ENCODE peak calls at places on chromosome 7, in ten cellular contexts. One of them, this sample, is unnamed.

GRCh38 chr7:47227762-47228177 is 354.1 kb downstream of the TNS3 start:
- DNase-seq in Calu3: no peak
- DNase-seq in cardiac fibroblast: peak
- DNase-seq in H9: no peak
- DNase-seq in WTC11: no peak
- DNase-seq in fibroblast of pulmonary artery: peak
- DNase-seq in neural crest cell: no peak
- DNase-seq in osteocyte: peak
- DNase-seq in GM12865: peak
- DNase-seq in suprapubic skin: no peak
- DNase-seq in this sample: no peak

GRCh38 chr7:120819861-120820260 is 38.1 kb downstream of the TSPAN12 start:
- DNase-seq in Calu3: no peak
- DNase-seq in cardiac fibroblast: no peak
- DNase-seq in H9: no peak
- DNase-seq in WTC11: no peak
- DNase-seq in fibroblast of pulmonary artery: no peak
- DNase-seq in neural crest cell: no peak
- DNase-seq in osteocyte: no peak
- DNase-seq in GM12865: peak
- DNase-seq in suprapubic skin: no peak
- DNase-seq in this sample: no peak

GRCh38 chr7:111400088-111400487 is 162.2 kb downstream of the IMMP2L start:
- DNase-seq in Calu3: no peak
- DNase-seq in cardiac fibroblast: no peak
- DNase-seq in H9: no peak
- DNase-seq in WTC11: no peak
- DNase-seq in fibroblast of pulmonary artery: no peak
- DNase-seq in neural crest cell: no peak
- DNase-seq in osteocyte: no peak
- DNase-seq in GM12865: no peak
- DNase-seq in suprapubic skin: no peak
- DNase-seq in this sample: no peak

GRCh38 chr7:69577221-69577620 is 21.1 kb upstream of the AUTS2 start:
- DNase-seq in Calu3: no peak
- DNase-seq in cardiac fibroblast: peak
- DNase-seq in H9: no peak
- DNase-seq in WTC11: no peak
- DNase-seq in fibroblast of pulmonary artery: peak
- DNase-seq in neural crest cell: no peak
- DNase-seq in osteocyte: no peak
- DNase-seq in GM12865: peak
- DNase-seq in suprapubic skin: no peak
- DNase-seq in this sample: no peak

GRCh38 chr7:110522751-110523200 is 568.2 kb upstream of the LRRN3 start:
- DNase-seq in Calu3: peak
- DNase-seq in cardiac fibroblast: no peak
- DNase-seq in H9: no peak
- DNase-seq in WTC11: no peak
- DNase-seq in fibroblast of pulmonary artery: no peak
- DNase-seq in neural crest cell: no peak
- DNase-seq in osteocyte: no peak
- DNase-seq in GM12865: no peak
- DNase-seq in suprapubic skin: no peak
- DNase-seq in this sample: no peak

GRCh38 chr7:55130554-55131198 is 111.9 kb downstream of the EGFR start:
- DNase-seq in Calu3: no peak
- DNase-seq in cardiac fibroblast: peak
- DNase-seq in H9: no peak
- DNase-seq in WTC11: no peak
- DNase-seq in fibroblast of pulmonary artery: peak
- DNase-seq in neural crest cell: peak
- DNase-seq in osteocyte: no peak
- DNase-seq in GM12865: no peak
- DNase-seq in suprapubic skin: peak
- DNase-seq in this sample: no peak

GRCh38 chr7:42385912-42386311 is 148.9 kb upstream of the GLI3 start:
- DNase-seq in Calu3: no peak
- DNase-seq in cardiac fibroblast: no peak
- DNase-seq in H9: no peak
- DNase-seq in WTC11: no peak
- DNase-seq in fibroblast of pulmonary artery: peak
- DNase-seq in neural crest cell: no peak
- DNase-seq in osteocyte: no peak
- DNase-seq in GM12865: no peak
- DNase-seq in suprapubic skin: no peak
- DNase-seq in this sample: no peak

GRCh38 chr7:128672927-128673517 is 930 bp downstream of the GARIN1A start:
- DNase-seq in Calu3: no peak
- DNase-seq in cardiac fibroblast: peak
- DNase-seq in H9: peak
- DNase-seq in WTC11: peak
- DNase-seq in fibroblast of pulmonary artery: peak
- DNase-seq in neural crest cell: peak
- DNase-seq in osteocyte: no peak
- DNase-seq in GM12865: peak
- DNase-seq in suprapubic skin: no peak
- DNase-seq in this sample: no peak

GRCh38 chr7:37920619-37921339 is at the start of gene EPDR1:
- DNase-seq in Calu3: peak
- DNase-seq in cardiac fibroblast: no peak
- DNase-seq in H9: peak
- DNase-seq in WTC11: peak
- DNase-seq in fibroblast of pulmonary artery: no peak
- DNase-seq in neural crest cell: peak
- DNase-seq in osteocyte: peak
- DNase-seq in GM12865: peak
- DNase-seq in suprapubic skin: peak
- DNase-seq in this sample: peak
- TF ChIP-seq CTCF in Calu3: peak
- TF ChIP-seq CTCF in cardiac fibroblast: no peak
- TF ChIP-seq CTCF in H9: peak
- TF ChIP-seq CTCF in WTC11: no peak
- TF ChIP-seq CTCF in fibroblast of pulmonary artery: peak
- TF ChIP-seq CTCF in neural crest cell: peak
- TF ChIP-seq CTCF in osteocyte: no peak
- TF ChIP-seq CTCF in GM12865: peak
- TF ChIP-seq CTCF in suprapubic skin: no peak
- TF ChIP-seq CTCF in this sample: peak

GRCh38 chr7:131908719-131909118 is 352.3 kb upstream of the PODXL start:
- DNase-seq in Calu3: no peak
- DNase-seq in cardiac fibroblast: no peak
- DNase-seq in H9: no peak
- DNase-seq in WTC11: no peak
- DNase-seq in fibroblast of pulmonary artery: no peak
- DNase-seq in neural crest cell: no peak
- DNase-seq in osteocyte: peak
- DNase-seq in GM12865: no peak
- DNase-seq in suprapubic skin: no peak
- DNase-seq in this sample: no peak

GRCh38 chr7:131904750-131905327 is 348.4 kb upstream of the PODXL start:
- DNase-seq in Calu3: no peak
- DNase-seq in cardiac fibroblast: no peak
- DNase-seq in H9: no peak
- DNase-seq in WTC11: no peak
- DNase-seq in fibroblast of pulmonary artery: no peak
- DNase-seq in neural crest cell: no peak
- DNase-seq in osteocyte: no peak
- DNase-seq in GM12865: no peak
- DNase-seq in suprapubic skin: no peak
- DNase-seq in this sample: no peak

GRCh38 chr7:131911112-131911511 is 354.7 kb upstream of the PODXL start:
- DNase-seq in Calu3: no peak
- DNase-seq in cardiac fibroblast: no peak
- DNase-seq in H9: no peak
- DNase-seq in WTC11: no peak
- DNase-seq in fibroblast of pulmonary artery: no peak
- DNase-seq in neural crest cell: no peak
- DNase-seq in osteocyte: no peak
- DNase-seq in GM12865: no peak
- DNase-seq in suprapubic skin: no peak
- DNase-seq in this sample: no peak

GRCh38 chr7:131905574-131905973 is 349.1 kb upstream of the PODXL start:
- DNase-seq in Calu3: no peak
- DNase-seq in cardiac fibroblast: no peak
- DNase-seq in H9: no peak
- DNase-seq in WTC11: no peak
- DNase-seq in fibroblast of pulmonary artery: no peak
- DNase-seq in neural crest cell: no peak
- DNase-seq in osteocyte: no peak
- DNase-seq in GM12865: no peak
- DNase-seq in suprapubic skin: no peak
- DNase-seq in this sample: no peak

DNA sequence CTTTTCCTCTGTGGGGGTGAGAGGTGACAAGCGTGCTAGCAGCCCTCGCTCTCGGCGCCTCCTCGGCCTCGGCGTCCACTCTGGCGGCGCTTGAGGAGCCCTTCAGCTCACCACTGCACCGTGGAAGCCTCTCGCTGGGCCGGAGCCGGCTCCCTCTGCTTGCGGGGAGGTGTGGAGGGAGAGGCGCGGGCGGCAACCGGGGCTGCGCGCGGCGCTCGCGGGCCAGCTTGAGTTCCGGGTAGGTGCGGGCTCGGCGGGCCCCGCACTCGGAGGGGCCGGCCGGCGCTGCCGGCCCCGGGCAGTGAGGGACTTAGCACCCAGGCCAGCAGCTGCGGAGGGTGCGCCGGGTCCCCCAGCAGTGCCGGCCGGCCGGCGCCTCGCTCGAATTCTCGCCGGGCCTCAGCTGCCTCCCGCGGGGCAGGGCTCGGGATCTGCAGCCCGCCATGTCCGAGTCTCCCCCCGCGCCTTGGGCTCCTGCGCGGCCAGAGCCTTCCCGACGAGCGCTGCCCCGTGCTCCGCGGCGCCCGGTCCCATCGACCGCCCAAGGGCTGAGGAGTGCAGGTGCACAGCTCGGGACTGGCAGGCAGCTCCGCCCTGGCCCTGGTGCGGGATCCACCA is 352.8 kb upstream of the PODXL start:
- DNase-seq in Calu3: peak
- DNase-seq in cardiac fibroblast: no peak
- DNase-seq in H9: peak
- DNase-seq in WTC11: peak
- DNase-seq in fibroblast of pulmonary artery: no peak
- DNase-seq in neural crest cell: no peak
- DNase-seq in osteocyte: peak
- DNase-seq in GM12865: no peak
- DNase-seq in suprapubic skin: no peak
- DNase-seq in this sample: no peak
- TF ChIP-seq CTCF in Calu3: no peak
- TF ChIP-seq CTCF in cardiac fibroblast: no peak
- TF ChIP-seq CTCF in H9: no peak
- TF ChIP-seq CTCF in WTC11: no peak
- TF ChIP-seq CTCF in fibroblast of pulmonary artery: no peak
- TF ChIP-seq CTCF in neural crest cell: no peak
- TF ChIP-seq CTCF in osteocyte: no peak
- TF ChIP-seq CTCF in GM12865: no peak
- TF ChIP-seq CTCF in suprapubic skin: no peak
- TF ChIP-seq CTCF in this sample: no peak

GRCh38 chr7:119482209-119482608 is 790.8 kb upstream of the KCND2 start:
- DNase-seq in Calu3: peak
- DNase-seq in cardiac fibroblast: peak
- DNase-seq in H9: peak
- DNase-seq in WTC11: peak
- DNase-seq in fibroblast of pulmonary artery: peak
- DNase-seq in neural crest cell: peak
- DNase-seq in osteocyte: no peak
- DNase-seq in GM12865: peak
- DNase-seq in suprapubic skin: no peak
- DNase-seq in this sample: no peak
- TF ChIP-seq CTCF in Calu3: peak
- TF ChIP-seq CTCF in cardiac fibroblast: peak
- TF ChIP-seq CTCF in H9: peak
- TF ChIP-seq CTCF in WTC11: peak
- TF ChIP-seq CTCF in fibroblast of pulmonary artery: peak
- TF ChIP-seq CTCF in neural crest cell: peak
- TF ChIP-seq CTCF in osteocyte: peak
- TF ChIP-seq CTCF in GM12865: peak
- TF ChIP-seq CTCF in suprapubic skin: no peak
- TF ChIP-seq CTCF in this sample: no peak

GRCh38 chr7:45892407-45893035 is 4.2 kb downstream of the IGFBP1 start:
- DNase-seq in Calu3: no peak
- DNase-seq in cardiac fibroblast: no peak
- DNase-seq in H9: no peak
- DNase-seq in WTC11: no peak
- DNase-seq in fibroblast of pulmonary artery: no peak
- DNase-seq in neural crest cell: no peak
- DNase-seq in osteocyte: no peak
- DNase-seq in GM12865: no peak
- DNase-seq in suprapubic skin: no peak
- DNase-seq in this sample: no peak

GRCh38 chr7:45891462-45892402 is 3.4 kb downstream of the IGFBP1 start:
- DNase-seq in Calu3: no peak
- DNase-seq in cardiac fibroblast: no peak
- DNase-seq in H9: no peak
- DNase-seq in WTC11: no peak
- DNase-seq in fibroblast of pulmonary artery: no peak
- DNase-seq in neural crest cell: no peak
- DNase-seq in osteocyte: no peak
- DNase-seq in GM12865: no peak
- DNase-seq in suprapubic skin: no peak
- DNase-seq in this sample: no peak

GRCh38 chr7:45894665-45895062 is 6.4 kb downstream of the IGFBP1 start:
- DNase-seq in Calu3: no peak
- DNase-seq in cardiac fibroblast: no peak
- DNase-seq in H9: no peak
- DNase-seq in WTC11: no peak
- DNase-seq in fibroblast of pulmonary artery: no peak
- DNase-seq in neural crest cell: no peak
- DNase-seq in osteocyte: no peak
- DNase-seq in GM12865: no peak
- DNase-seq in suprapubic skin: no peak
- DNase-seq in this sample: no peak

GRCh38 chr7:45893996-45894664 is 5.8 kb downstream of the IGFBP1 start:
- DNase-seq in Calu3: no peak
- DNase-seq in cardiac fibroblast: no peak
- DNase-seq in H9: no peak
- DNase-seq in WTC11: no peak
- DNase-seq in fibroblast of pulmonary artery: no peak
- DNase-seq in neural crest cell: no peak
- DNase-seq in osteocyte: no peak
- DNase-seq in GM12865: no peak
- DNase-seq in suprapubic skin: no peak
- DNase-seq in this sample: no peak

DNA sequence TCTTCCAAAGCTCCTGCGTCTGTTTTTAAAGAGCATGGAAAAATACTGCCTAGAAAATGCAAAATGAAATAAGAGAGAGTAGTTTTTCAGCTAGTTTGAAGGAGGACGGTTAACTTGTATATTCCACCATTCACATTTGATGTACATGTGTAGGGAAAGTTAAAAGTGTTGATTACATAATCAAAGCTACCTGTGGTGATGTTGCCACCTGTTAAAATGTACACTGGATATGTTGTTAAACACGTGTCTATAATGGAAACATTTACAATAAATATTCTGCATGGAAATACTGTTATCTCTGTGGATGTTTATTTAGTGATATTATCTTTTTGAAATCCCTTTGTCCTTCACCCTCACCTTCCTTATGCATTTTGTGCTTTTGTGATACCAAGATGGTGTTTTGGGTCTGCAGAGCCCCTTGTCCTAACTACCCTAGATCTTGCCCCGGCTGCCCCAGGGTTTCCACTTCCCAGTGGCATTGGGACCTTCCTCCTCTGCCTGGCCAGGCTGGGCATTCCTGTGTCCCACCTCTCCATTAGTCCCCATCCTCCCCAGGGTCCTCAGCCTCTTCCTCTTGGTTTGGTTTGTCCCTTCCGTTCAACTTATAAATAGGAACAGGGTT is 5.2 kb downstream of the IGFBP1 start:
- DNase-seq in Calu3: no peak
- DNase-seq in cardiac fibroblast: no peak
- DNase-seq in H9: no peak
- DNase-seq in WTC11: no peak
- DNase-seq in fibroblast of pulmonary artery: no peak
- DNase-seq in neural crest cell: no peak
- DNase-seq in osteocyte: no peak
- DNase-seq in GM12865: no peak
- DNase-seq in suprapubic skin: no peak
- DNase-seq in this sample: no peak
- TF ChIP-seq CTCF in Calu3: no peak
- TF ChIP-seq CTCF in cardiac fibroblast: no peak
- TF ChIP-seq CTCF in H9: no peak
- TF ChIP-seq CTCF in WTC11: no peak
- TF ChIP-seq CTCF in fibroblast of pulmonary artery: no peak
- TF ChIP-seq CTCF in neural crest cell: no peak
- TF ChIP-seq CTCF in osteocyte: no peak
- TF ChIP-seq CTCF in GM12865: no peak
- TF ChIP-seq CTCF in suprapubic skin: no peak
- TF ChIP-seq CTCF in this sample: no peak